ENCODE peak calls at places on chromosomes 6 and 20, in seven cellular contexts. V is OCI-LY7, A is neural progenitor cell, L is ascending aorta, O is cardiac muscle cell, S is heart left ventricle, W is ovary. Q is an unnamed sample. For H3K4me1, the result is how much of the 10 kb centered on the place peaks cover.

GRCh38 chr6:55528624-55529023 is 50.4 kb downstream of the HMGCLL1 start:
- DNase-seq in V (peak), A (peak), L (no peak), O (no peak), S (no peak), W (no peak), Q (no peak)

GRCh38 chr20:50569864-50570836 is 60.0 kb downstream of the PTPN1 start:
- DNase-seq in V (peak), A (peak), L (peak), O (no peak), S (no peak), W (no peak), Q (peak)

GRCh38 chr6:72620866-72621242 is 1.0 kb upstream of the KCNQ5 start:
- DNase-seq in V (peak), A (peak), L (no peak), O (no peak), S (no peak), W (no peak), Q (no peak)

GRCh38 chr6:7469696-7470095 is 71.8 kb upstream of the DSP start:
- DNase-seq in V (no peak), A (no peak), L (no peak), O (no peak), S (no peak), W (no peak), Q (no peak)

GRCh38 chr6:44446626-44447297 is 59.3 kb downstream of the CDC5L start:
- DNase-seq in V (no peak), A (no peak), L (no peak), O (no peak), S (no peak), W (no peak), Q (no peak)

GRCh38 chr6:27601668-27602254 is 128.9 kb upstream of the ZNF184 start:
- DNase-seq in V (no peak), A (peak), L (no peak), O (peak), S (no peak), W (no peak), Q (peak)

GRCh38 chr6:3808759-3809514 is 40.2 kb upstream of the FAM50B start:
- DNase-seq in V (no peak), A (no peak), L (peak), O (no peak), S (peak), W (peak), Q (no peak)

GRCh38 chr6:42150254-42150653 is 7.8 kb upstream of the C6orf132 start:
- DNase-seq in V (no peak), A (no peak), L (no peak), O (no peak), S (no peak), W (no peak), Q (no peak)

GRCh38 chr6:125363360-125364121 is 61.8 kb upstream of the HDDC2 start:
- DNase-seq in V (no peak), A (peak), L (peak), O (peak), S (peak), W (no peak), Q (no peak)

GRCh38 chr20:23658336-23658735 is 20.6 kb upstream of the CST3 start:
- DNase-seq in V (no peak), A (no peak), L (no peak), O (no peak), S (no peak), W (no peak), Q (no peak)

GRCh38 chr20:33702861-33703260 is 16.7 kb upstream of the E2F1 start:
- DNase-seq in V (no peak), A (no peak), L (no peak), O (no peak), S (peak), W (peak), Q (no peak)

GRCh38 chr20:58362970-58363369 is 26.1 kb upstream of the VAPB start:
- DNase-seq in V (no peak), A (no peak), L (no peak), O (no peak), S (no peak), W (no peak), Q (no peak)

GRCh38 chr6:150492941-150493340 is 106.7 kb upstream of the PLEKHG1 start:
- DNase-seq in V (no peak), A (no peak), L (no peak), O (no peak), S (no peak), W (no peak), Q (no peak)

GRCh38 chr20:57594092-57594911 is 25.9 kb downstream of the ZBP1 start:
- DNase-seq in V (peak), A (peak), L (no peak), O (peak), S (peak), W (peak), Q (peak)

GRCh38 chr6:24391756-24392405 is 10.9 kb upstream of the MRS2 start:
- DNase-seq in V (no peak), A (no peak), L (no peak), O (no peak), S (no peak), W (no peak), Q (no peak)

GRCh38 chr6:3748208-3748701 is 3.3 kb downstream of the PXDC1 start:
- DNase-seq in V (peak), A (peak), L (peak), O (peak), S (peak), W (no peak), Q (peak)

GRCh38 chr6:127013865-127014264 is 104.6 kb upstream of the RSPO3 start:
- DNase-seq in V (no peak), A (no peak), L (no peak), O (no peak), S (no peak), W (no peak), Q (no peak)

GRCh38 chr20:24393903-24394302 is 75.5 kb upstream of the SYNDIG1 start:
- DNase-seq in V (no peak), A (no peak), L (no peak), O (no peak), S (no peak), W (no peak), Q (no peak)

GRCh38 chr6:111689946-111690345 is 84.3 kb upstream of the TRAF3IP2 start:
- DNase-seq in V (no peak), A (no peak), L (no peak), O (no peak), S (no peak), W (no peak), Q (no peak)

GRCh38 chr6:134816780-134817179 is 133.1 kb downstream of the ALDH8A1 start:
- DNase-seq in V (no peak), A (no peak), L (no peak), O (no peak), S (no peak), W (no peak), Q (no peak)

GRCh38 chr6:24352434-24352833 is 5.4 kb downstream of the DCDC2 start:
- DNase-seq in V (no peak), A (no peak), L (no peak), O (no peak), S (no peak), W (no peak), Q (no peak)

GRCh38 chr6:144782634-144783033 is 497.5 kb downstream of the UTRN start:
- DNase-seq in V (no peak), A (no peak), L (no peak), O (no peak), S (no peak), W (no peak), Q (no peak)

GRCh38 chr6:42404494-42404893 is 47.2 kb downstream of the TRERF1 start:
- DNase-seq in V (no peak), A (peak), L (no peak), O (no peak), S (peak), W (peak), Q (peak)

GRCh38 chr6:51260003-51260402 is 441.3 kb downstream of the TFAP2B start:
- DNase-seq in V (no peak), A (no peak), L (no peak), O (no peak), S (no peak), W (no peak), Q (no peak)

GRCh38 chr6:109762166-109762565 is 71.1 kb downstream of the FIG4 start:
- DNase-seq in V (no peak), A (no peak), L (no peak), O (no peak), S (no peak), W (no peak), Q (no peak)

GRCh38 chr20:44033344-44033743 is 118.7 kb downstream of the TOX2 start:
- DNase-seq in V (no peak), A (no peak), L (peak), O (no peak), S (no peak), W (no peak), Q (no peak)

GRCh38 chr20:25256226-25256859 is 8.5 kb downstream of the PYGB start:
- DNase-seq in V (no peak), A (no peak), L (peak), O (no peak), S (no peak), W (no peak), Q (no peak)

GRCh38 chr6:151044465-151045441 is 179.3 kb downstream of the MTHFD1L start:
- DNase-seq in V (no peak), A (peak), L (peak), O (no peak), S (peak), W (peak), Q (no peak)

GRCh38 chr6:151475653-151476523 is 17.9 kb upstream of the CCDC170 start:
- DNase-seq in V (peak), A (peak), L (no peak), O (peak), S (peak), W (peak), Q (peak)

GRCh38 chr6:170186006-170186908 is 104.6 kb downstream of the DLL1 start:
- DNase-seq in V (no peak), A (no peak), L (no peak), O (no peak), S (no peak), W (no peak), Q (no peak)

GRCh38 chr6:38510205-38510604 is 129.5 kb downstream of the BTBD9 start:
- DNase-seq in V (no peak), A (no peak), L (no peak), O (no peak), S (no peak), W (no peak), Q (no peak)

GRCh38 chr6:152401978-152402377 is 235.2 kb downstream of the SYNE1 start:
- DNase-seq in V (no peak), A (no peak), L (peak), O (no peak), S (no peak), W (no peak), Q (no peak)

GRCh38 chr6:1871936-1872335 is 262.2 kb downstream of the FOXC1 start:
- DNase-seq in V (no peak), A (peak), L (peak), O (no peak), S (peak), W (no peak), Q (no peak)

GRCh38 chr20:8246153-8246552 is 114.1 kb downstream of the PLCB1 start:
- DNase-seq in V (no peak), A (no peak), L (no peak), O (no peak), S (no peak), W (no peak), Q (no peak)
- H3K4me1 ChIP-seq in V (under half), A (under half), L (under half), O (under half), S (under half), W (under half), Q (under half)

GRCh38 chr6:167146173-167146572 is 11.6 kb downstream of the GPR31 start:
- DNase-seq in V (no peak), A (no peak), L (no peak), O (no peak), S (no peak), W (no peak), Q (no peak)
- H3K4me3 ChIP-seq in V (no peak), A (peak), L (no peak), O (no peak), S (no peak), W (no peak), Q (peak)

GRCh38 chr6:11731423-11731822 is 47.2 kb downstream of the ADTRP start:
- DNase-seq in V (no peak), A (no peak), L (no peak), O (no peak), S (no peak), W (no peak), Q (no peak)

GRCh38 chr6:11730645-11731044 is 48.0 kb downstream of the ADTRP start:
- DNase-seq in V (no peak), A (no peak), L (no peak), O (no peak), S (no peak), W (no peak), Q (peak)

GRCh38 chr6:11727356-11727755 is 51.2 kb downstream of the ADTRP start:
- DNase-seq in V (no peak), A (no peak), L (no peak), O (no peak), S (no peak), W (no peak), Q (no peak)

GRCh38 chr6:11727995-11728961 is 50.3 kb downstream of the ADTRP start:
- DNase-seq in V (no peak), A (no peak), L (no peak), O (no peak), S (no peak), W (no peak), Q (peak)

DNA sequence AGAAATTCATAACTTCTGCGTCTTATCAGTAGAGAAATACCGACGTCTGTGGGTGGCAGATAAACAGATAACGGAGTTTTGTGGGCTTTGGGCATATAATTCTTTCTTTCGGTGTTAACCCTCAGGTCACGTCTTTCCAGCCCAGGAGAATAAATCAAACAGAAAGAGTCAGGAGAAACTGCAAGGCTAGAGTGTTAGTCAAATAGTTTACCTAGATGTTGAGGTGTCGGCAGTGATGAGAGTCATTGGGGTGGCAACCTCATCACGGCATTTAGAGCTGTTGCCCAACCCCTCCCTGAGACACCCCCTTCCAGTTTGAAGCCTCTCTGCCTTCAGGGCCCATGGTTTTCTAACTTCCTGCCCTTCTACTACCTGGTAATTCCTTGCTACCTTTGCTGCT is 49.5 kb downstream of the ADTRP start:
- DNase-seq in V (no peak), A (no peak), L (no peak), O (no peak), S (no peak), W (no peak), Q (peak)
- H3K27ac ChIP-seq in V (no peak), A (no peak), L (no peak), O (no peak), S (no peak), W (no peak), Q (peak)

GRCh38 chr20:45090481-45090880 is 10.4 kb downstream of the KCNS1 start:
- DNase-seq in V (no peak), A (no peak), L (no peak), O (no peak), S (no peak), W (no peak), Q (no peak)
- H3K4me1 ChIP-seq in V (under half), A (under half), L (under half), O (under half), S (under half), W (under half), Q (under half)

DNA sequence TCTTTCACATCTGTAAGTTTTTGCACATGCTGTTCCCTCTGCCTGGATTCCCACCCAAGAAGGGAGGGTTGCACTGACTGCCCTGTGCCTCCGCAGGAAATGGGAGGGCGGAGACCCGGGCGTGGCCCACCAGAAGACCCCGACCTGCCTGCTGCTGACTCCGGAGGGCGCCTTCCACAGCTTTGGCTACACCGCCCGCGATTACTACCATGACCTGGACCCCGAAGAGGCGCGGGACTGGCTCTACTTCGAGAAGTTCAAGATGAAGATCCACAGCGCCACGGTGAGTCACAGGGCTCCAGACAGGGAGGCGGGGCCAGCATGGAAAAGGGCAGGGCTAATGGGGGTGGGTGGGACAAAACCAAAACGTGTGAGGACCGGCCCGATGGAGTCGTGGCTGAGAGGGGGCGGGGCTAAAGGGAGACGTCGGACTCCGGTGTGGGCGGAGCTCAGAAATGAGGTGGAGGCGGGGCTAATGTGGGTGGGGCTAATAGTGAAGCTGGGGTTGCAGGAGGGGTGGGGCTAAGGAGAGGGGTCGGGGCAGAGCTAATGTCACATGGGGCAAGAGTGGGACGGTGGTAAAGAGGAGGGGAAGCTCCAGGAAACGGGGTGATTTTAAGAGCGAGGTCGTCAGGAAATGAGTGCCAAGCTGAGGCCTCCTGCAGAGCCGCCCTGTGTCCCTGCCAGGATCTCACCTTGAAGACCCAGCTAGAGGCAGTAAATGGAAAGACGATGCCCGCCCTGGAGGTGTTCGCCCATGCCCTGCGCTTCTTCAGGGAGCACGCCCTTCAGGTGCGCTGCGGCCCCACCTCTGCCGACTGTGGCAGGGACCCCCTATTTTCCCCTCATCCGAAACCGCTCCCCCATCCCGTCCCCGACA is 12.6 kb downstream of the HSPA12B start:
- DNase-seq in V (peak), A (peak), L (peak), O (peak), S (peak), W (peak), Q (peak)
- H3K4me3 ChIP-seq in V (peak), A (peak), L (no peak), O (peak), S (no peak), W (no peak), Q (peak)

GRCh38 chr6:139984317-139984716 is 609.9 kb upstream of the CITED2 start:
- DNase-seq in V (no peak), A (no peak), L (no peak), O (no peak), S (no peak), W (no peak), Q (no peak)

GRCh38 chr6:139982652-139983051 is 608.2 kb upstream of the CITED2 start:
- DNase-seq in V (no peak), A (peak), L (no peak), O (no peak), S (no peak), W (no peak), Q (no peak)

GRCh38 chr6:139983555-139984276 is 609.3 kb upstream of the CITED2 start:
- DNase-seq in V (no peak), A (no peak), L (no peak), O (no peak), S (no peak), W (no peak), Q (no peak)

GRCh38 chr6:139981066-139981624 is 606.7 kb upstream of the CITED2 start:
- DNase-seq in V (no peak), A (no peak), L (no peak), O (no peak), S (no peak), W (no peak), Q (no peak)

GRCh38 chr6:139981810-139982550 is 607.5 kb upstream of the CITED2 start:
- DNase-seq in V (no peak), A (peak), L (no peak), O (peak), S (peak), W (no peak), Q (no peak)
- H3K27ac ChIP-seq in V (no peak), A (peak), L (peak), O (peak), S (peak), W (peak), Q (no peak)

GRCh38 chr6:53828971-53829697 is 34.3 kb downstream of the LRRC1 start:
- DNase-seq in V (no peak), A (no peak), L (no peak), O (no peak), S (no peak), W (no peak), Q (no peak)
- H3K4me1 ChIP-seq in V (under half), A (under half), L (under half), O (under half), S (under half), W (under half), Q (under half)